ENCODE peak calls at places on chromosomes 11 and 22, in five cellular contexts. W is head of caudate nucleus, K is NCI-H82, F is brain microvascular endothelial cell, T is AG20443. R is an unnamed sample.

GRCh38 chr11:119365071-119365591 is 16.4 kb downstream of the USP2 start:
- DNase-seq in W (no peak), K (peak), F (no peak), T (peak), R (no peak)

GRCh38 chr22:17087176-17088131 is 2.7 kb downstream of the IL17RA start:
- DNase-seq in W (no peak), K (no peak), F (peak), T (no peak), R (no peak)

GRCh38 chr11:1139441-1140066 is 18.2 kb upstream of the MUC5AC start:
- DNase-seq in W (no peak), K (no peak), F (peak), T (peak), R (no peak)

GRCh38 chr11:109854696-109855095 is 238.5 kb upstream of the ZC3H12C start:
- DNase-seq in W (no peak), K (no peak), F (no peak), T (no peak), R (no peak)

GRCh38 chr11:67563354-67564114 is 20.1 kb upstream of the GSTP1 start:
- DNase-seq in W (no peak), K (no peak), F (peak), T (peak), R (no peak)

GRCh38 chr11:2083411-2083810 is 55.8 kb downstream of the IGF2 start:
- DNase-seq in W (no peak), K (no peak), F (no peak), T (no peak), R (no peak)

GRCh38 chr11:85170184-85170583 is 457.0 kb downstream of the DLG2 start:
- DNase-seq in W (no peak), K (no peak), F (peak), T (peak), R (no peak)

GRCh38 chr11:44065161-44065571 is 904 bp upstream of the ACCS start:
- DNase-seq in W (no peak), K (no peak), F (no peak), T (no peak), R (no peak)

GRCh38 chr11:30635401-30635989 is 49.3 kb upstream of the MPPED2 start:
- DNase-seq in W (peak), K (peak), F (no peak), T (no peak), R (peak)

GRCh38 chr22:45483319-45483718 is 19.4 kb upstream of the FBLN1 start:
- DNase-seq in W (no peak), K (no peak), F (no peak), T (no peak), R (no peak)

GRCh38 chr11:46382644-46383403 is 1.4 kb downstream of the MDK start:
- DNase-seq in W (no peak), K (peak), F (no peak), T (peak), R (peak)